ENCODE peak calls at places on chromosomes 12 and 14, in five cellular contexts. One of them, this sample, is unnamed. For H3K27me3 and H3K4me1, the result is how much of the 10 kb centered on the place peaks cover.

GRCh38 chr12:62933220-62933870 is 1.6 kb downstream of the PPM1H start:
- DNase-seq in GM23248: no peak
- DNase-seq in heart left ventricle: peak
- DNase-seq in pancreas: peak
- DNase-seq in mammary epithelial cell: no peak
- DNase-seq in this sample: peak

GRCh38 chr12:42140901-42141300 is 3.8 kb downstream of the GXYLT1 start:
- DNase-seq in GM23248: peak
- DNase-seq in heart left ventricle: no peak
- DNase-seq in pancreas: no peak
- DNase-seq in mammary epithelial cell: peak
- DNase-seq in this sample: no peak

GRCh38 chr12:121090576-121091125 is 42.0 kb upstream of the P2RX7 start:
- DNase-seq in GM23248: no peak
- DNase-seq in heart left ventricle: no peak
- DNase-seq in pancreas: no peak
- DNase-seq in mammary epithelial cell: no peak
- DNase-seq in this sample: no peak

GRCh38 chr12:130783110-130783715 is 55.8 kb downstream of the STX2 start:
- DNase-seq in GM23248: no peak
- DNase-seq in heart left ventricle: no peak
- DNase-seq in pancreas: no peak
- DNase-seq in mammary epithelial cell: no peak
- DNase-seq in this sample: no peak

GRCh38 chr12:57603758-57604453 is 718 bp upstream of the DTX3 start:
- DNase-seq in GM23248: peak
- DNase-seq in heart left ventricle: no peak
- DNase-seq in pancreas: peak
- DNase-seq in mammary epithelial cell: peak
- DNase-seq in this sample: no peak

GRCh38 chr12:75483411-75483810 is 2.9 kb downstream of the GLIPR1 start:
- DNase-seq in GM23248: peak
- DNase-seq in heart left ventricle: no peak
- DNase-seq in pancreas: no peak
- DNase-seq in mammary epithelial cell: no peak
- DNase-seq in this sample: no peak

GRCh38 chr14:22071001-22071400 is 397.4 kb upstream of the OR4E1 start:
- DNase-seq in GM23248: no peak
- DNase-seq in heart left ventricle: no peak
- DNase-seq in pancreas: no peak
- DNase-seq in mammary epithelial cell: no peak
- DNase-seq in this sample: no peak

GRCh38 chr14:77139540-77140342 is 1.9 kb downstream of the ZDHHC22 start:
- DNase-seq in GM23248: peak
- DNase-seq in heart left ventricle: no peak
- DNase-seq in pancreas: peak
- DNase-seq in mammary epithelial cell: no peak
- DNase-seq in this sample: no peak

GRCh38 chr12:40098406-40099145 is 7.3 kb downstream of the SLC2A13 start:
- DNase-seq in GM23248: no peak
- DNase-seq in heart left ventricle: no peak
- DNase-seq in pancreas: no peak
- DNase-seq in mammary epithelial cell: no peak
- DNase-seq in this sample: no peak

GRCh38 chr14:65038966-65039365 is 52.3 kb downstream of the FNTB start:
- DNase-seq in GM23248: no peak
- DNase-seq in heart left ventricle: no peak
- DNase-seq in pancreas: no peak
- DNase-seq in mammary epithelial cell: no peak
- DNase-seq in this sample: no peak

GRCh38 chr12:56261503-56262230 is 3.5 kb upstream of the ANKRD52 start:
- DNase-seq in GM23248: peak
- DNase-seq in heart left ventricle: no peak
- DNase-seq in pancreas: no peak
- DNase-seq in mammary epithelial cell: peak
- DNase-seq in this sample: no peak

GRCh38 chr14:68416156-68416555 is 376.7 kb downstream of the ZFP36L1 start:
- DNase-seq in GM23248: no peak
- DNase-seq in heart left ventricle: no peak
- DNase-seq in pancreas: no peak
- DNase-seq in mammary epithelial cell: no peak
- DNase-seq in this sample: no peak

GRCh38 chr14:64966976-64967375 is 5.2 kb downstream of the RAB15 start:
- DNase-seq in GM23248: no peak
- DNase-seq in heart left ventricle: no peak
- DNase-seq in pancreas: no peak
- DNase-seq in mammary epithelial cell: no peak
- DNase-seq in this sample: peak

GRCh38 chr12:68641138-68641537 is 30.4 kb downstream of the RAP1B start:
- DNase-seq in GM23248: no peak
- DNase-seq in heart left ventricle: no peak
- DNase-seq in pancreas: no peak
- DNase-seq in mammary epithelial cell: peak
- DNase-seq in this sample: no peak

GRCh38 chr12:120231316-120232011 is 30.6 kb upstream of the RPLP0 start:
- DNase-seq in GM23248: peak
- DNase-seq in heart left ventricle: peak
- DNase-seq in pancreas: peak
- DNase-seq in mammary epithelial cell: peak
- DNase-seq in this sample: peak

GRCh38 chr12:45974171-45974719 is 16.1 kb downstream of the SCAF11 start:
- DNase-seq in GM23248: peak
- DNase-seq in heart left ventricle: no peak
- DNase-seq in pancreas: no peak
- DNase-seq in mammary epithelial cell: no peak
- DNase-seq in this sample: no peak

GRCh38 chr14:52258783-52259182 is 8.7 kb upstream of the PTGDR start:
- DNase-seq in GM23248: no peak
- DNase-seq in heart left ventricle: no peak
- DNase-seq in pancreas: no peak
- DNase-seq in mammary epithelial cell: no peak
- DNase-seq in this sample: no peak

GRCh38 chr12:33942172-33942571 is 80.1 kb upstream of the ALG10 start:
- DNase-seq in GM23248: no peak
- DNase-seq in heart left ventricle: no peak
- DNase-seq in pancreas: no peak
- DNase-seq in mammary epithelial cell: no peak
- DNase-seq in this sample: no peak
- H3K27ac ChIP-seq in GM23248: no peak
- H3K27ac ChIP-seq in heart left ventricle: no peak
- H3K27ac ChIP-seq in pancreas: no peak
- H3K27ac ChIP-seq in mammary epithelial cell: no peak
- H3K27ac ChIP-seq in this sample: no peak

GRCh38 chr12:65595016-65595560 is 229.2 kb upstream of the HMGA2 start:
- DNase-seq in GM23248: no peak
- DNase-seq in heart left ventricle: no peak
- DNase-seq in pancreas: no peak
- DNase-seq in mammary epithelial cell: no peak
- DNase-seq in this sample: no peak

GRCh38 chr12:65596514-65597010 is 227.7 kb upstream of the HMGA2 start:
- DNase-seq in GM23248: peak
- DNase-seq in heart left ventricle: no peak
- DNase-seq in pancreas: no peak
- DNase-seq in mammary epithelial cell: peak
- DNase-seq in this sample: no peak

GRCh38 chr12:65602191-65602578 is 222.1 kb upstream of the HMGA2 start:
- DNase-seq in GM23248: peak
- DNase-seq in heart left ventricle: no peak
- DNase-seq in pancreas: no peak
- DNase-seq in mammary epithelial cell: no peak
- DNase-seq in this sample: no peak

GRCh38 chr12:65597527-65597926 is 226.8 kb upstream of the HMGA2 start:
- DNase-seq in GM23248: no peak
- DNase-seq in heart left ventricle: no peak
- DNase-seq in pancreas: no peak
- DNase-seq in mammary epithelial cell: peak
- DNase-seq in this sample: no peak

DNA sequence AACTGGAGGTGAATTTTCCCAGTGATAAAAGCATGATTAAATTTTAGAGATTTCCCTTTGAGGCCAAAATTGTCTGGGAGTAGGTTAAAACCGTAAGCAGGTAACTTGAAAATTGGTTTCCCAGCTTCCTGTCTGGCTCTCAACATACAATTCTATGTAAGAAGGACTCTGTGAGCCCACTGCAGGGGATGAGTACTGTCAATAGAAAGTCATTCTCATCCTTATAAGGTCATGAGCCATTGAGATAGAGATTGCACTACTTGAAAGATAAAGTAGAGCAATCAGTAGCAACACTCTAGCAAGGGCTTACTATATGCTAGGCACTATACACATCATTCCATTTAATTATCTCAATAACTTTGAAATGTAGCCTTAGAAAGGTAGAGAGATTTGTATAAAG is 225.6 kb upstream of the HMGA2 start:
- DNase-seq in GM23248: no peak
- DNase-seq in heart left ventricle: no peak
- DNase-seq in pancreas: no peak
- DNase-seq in mammary epithelial cell: no peak
- DNase-seq in this sample: no peak
- H3K27me3 ChIP-seq in GM23248: under half
- H3K27me3 ChIP-seq in heart left ventricle: under half
- H3K27me3 ChIP-seq in pancreas: under half
- H3K27me3 ChIP-seq in mammary epithelial cell: under half
- H3K27me3 ChIP-seq in this sample: under half

DNA sequence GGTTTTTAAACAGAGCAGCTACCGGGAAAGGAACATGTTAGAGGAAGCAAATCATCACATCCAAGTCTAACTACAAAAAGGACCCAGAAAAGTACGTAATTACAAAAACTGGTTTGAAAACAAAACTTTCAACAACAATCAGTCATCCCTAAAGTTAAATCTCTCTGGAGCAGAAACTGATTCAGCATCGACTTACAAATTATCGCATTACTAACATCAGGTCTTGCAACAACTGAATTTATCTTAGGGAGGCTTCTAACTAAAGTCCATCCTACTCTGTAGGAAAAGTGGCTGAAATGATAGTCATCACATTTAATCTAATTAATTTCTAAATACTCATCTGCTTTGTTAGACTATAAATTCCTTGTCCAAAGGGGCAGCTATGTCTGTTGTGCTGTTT is 136.9 kb downstream of the MED13L start:
- DNase-seq in GM23248: peak
- DNase-seq in heart left ventricle: no peak
- DNase-seq in pancreas: no peak
- DNase-seq in mammary epithelial cell: no peak
- DNase-seq in this sample: no peak
- H3K4me1 ChIP-seq in GM23248: half or more
- H3K4me1 ChIP-seq in heart left ventricle: half or more
- H3K4me1 ChIP-seq in pancreas: under half
- H3K4me1 ChIP-seq in mammary epithelial cell: under half
- H3K4me1 ChIP-seq in this sample: under half

GRCh38 chr14:92647499-92648279 is 100.7 kb downstream of the LGMN start:
- DNase-seq in GM23248: peak
- DNase-seq in heart left ventricle: no peak
- DNase-seq in pancreas: no peak
- DNase-seq in mammary epithelial cell: no peak
- DNase-seq in this sample: no peak
- H3K27ac ChIP-seq in GM23248: peak
- H3K27ac ChIP-seq in heart left ventricle: peak
- H3K27ac ChIP-seq in pancreas: no peak
- H3K27ac ChIP-seq in mammary epithelial cell: no peak
- H3K27ac ChIP-seq in this sample: peak

GRCh38 chr12:114220311-114220710 is 185.6 kb downstream of the TBX5 start:
- DNase-seq in GM23248: no peak
- DNase-seq in heart left ventricle: no peak
- DNase-seq in pancreas: no peak
- DNase-seq in mammary epithelial cell: no peak
- DNase-seq in this sample: no peak

GRCh38 chr12:114218136-114218535 is 187.8 kb downstream of the TBX5 start:
- DNase-seq in GM23248: peak
- DNase-seq in heart left ventricle: no peak
- DNase-seq in pancreas: no peak
- DNase-seq in mammary epithelial cell: peak
- DNase-seq in this sample: no peak

GRCh38 chr12:114213055-114213561 is 192.8 kb downstream of the TBX5 start:
- DNase-seq in GM23248: peak
- DNase-seq in heart left ventricle: no peak
- DNase-seq in pancreas: no peak
- DNase-seq in mammary epithelial cell: no peak
- DNase-seq in this sample: no peak

GRCh38 chr12:114221136-114221838 is 184.7 kb downstream of the TBX5 start:
- DNase-seq in GM23248: no peak
- DNase-seq in heart left ventricle: no peak
- DNase-seq in pancreas: no peak
- DNase-seq in mammary epithelial cell: no peak
- DNase-seq in this sample: no peak

GRCh38 chr12:114215766-114216165 is 190.2 kb downstream of the TBX5 start:
- DNase-seq in GM23248: no peak
- DNase-seq in heart left ventricle: no peak
- DNase-seq in pancreas: no peak
- DNase-seq in mammary epithelial cell: no peak
- DNase-seq in this sample: no peak
- H3K27me3 ChIP-seq in GM23248: half or more
- H3K27me3 ChIP-seq in heart left ventricle: under half
- H3K27me3 ChIP-seq in pancreas: under half
- H3K27me3 ChIP-seq in mammary epithelial cell: under half
- H3K27me3 ChIP-seq in this sample: under half

DNA sequence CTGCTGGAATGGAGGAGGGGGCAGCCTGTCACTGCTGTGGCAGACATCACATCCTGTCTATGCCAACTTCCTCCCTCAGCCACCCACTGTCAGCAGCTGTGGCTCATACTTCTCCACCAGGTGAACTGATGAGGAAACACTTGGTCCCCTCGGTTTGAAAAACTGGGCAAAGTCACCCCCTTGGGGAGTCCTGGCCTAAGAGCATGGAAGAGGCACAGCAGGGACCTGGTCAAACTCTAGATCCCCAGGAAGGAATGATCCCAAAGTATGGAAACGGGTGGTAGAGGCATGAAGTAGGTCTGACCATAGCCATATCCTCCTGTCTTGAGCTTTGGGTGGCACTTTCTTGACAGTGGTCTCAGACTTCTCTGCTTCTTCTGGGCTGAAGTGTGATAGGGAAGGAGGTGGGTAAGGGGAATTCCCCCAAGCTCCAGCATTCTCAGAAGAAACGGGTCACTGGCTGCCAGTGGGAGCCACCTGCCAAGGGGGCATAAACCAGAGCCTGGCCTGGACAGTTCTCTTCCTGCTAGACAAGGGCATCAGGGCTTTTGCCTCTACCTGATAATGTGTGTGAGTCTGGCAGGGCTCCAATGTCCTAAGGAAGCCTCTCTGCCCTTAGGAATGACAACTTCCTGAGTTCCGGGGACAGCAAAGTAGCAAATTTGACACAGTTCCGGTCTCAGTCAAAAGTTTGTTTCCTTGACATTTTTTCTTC is 36.0 kb downstream of the FMNL3 start:
- DNase-seq in GM23248: no peak
- DNase-seq in heart left ventricle: no peak
- DNase-seq in pancreas: no peak
- DNase-seq in mammary epithelial cell: no peak
- DNase-seq in this sample: peak
- H3K4me1 ChIP-seq in GM23248: under half
- H3K4me1 ChIP-seq in heart left ventricle: half or more
- H3K4me1 ChIP-seq in pancreas: under half
- H3K4me1 ChIP-seq in mammary epithelial cell: under half
- H3K4me1 ChIP-seq in this sample: half or more

This sample was measured in stomach.